ENCODE peak calls at places on chromosome 15, in seven cellular contexts. E is brain microvascular endothelial cell, O is RWPE2, F is left lung, X is GM12864, I is type B pancreatic cell, Z is GM10248. J is an unnamed sample.

GRCh38 chr15:56916825-56917477 is 1.5 kb upstream of the TCF12 start:
- DNase-seq in X (no peak), I (no peak), E (no peak), F (no peak), Z (no peak), O (no peak), J (no peak)

GRCh38 chr15:76150508-76150907 is 90.7 kb downstream of the TMEM266 start:
- DNase-seq in Z (no peak), E (no peak), O (no peak), F (no peak), X (no peak), I (no peak), J (no peak)

GRCh38 chr15:32698773-32699390 is 18.9 kb upstream of the GREM1 start:
- DNase-seq in Z (no peak), X (no peak), O (no peak), F (no peak), I (no peak), E (no peak), J (no peak)

GRCh38 chr15:39157902-39158301 is 423.0 kb upstream of the THBS1 start:
- DNase-seq in O (no peak), F (no peak), Z (no peak), X (no peak), E (no peak), I (no peak), J (no peak)

GRCh38 chr15:69313437-69314000 is 14.8 kb downstream of the PAQR5 start:
- DNase-seq in E (no peak), O (peak; percentile 64), Z (no peak), I (no peak), X (no peak), F (no peak), J (no peak)

GRCh38 chr15:45612790-45613415 is 21.9 kb upstream of the SQOR start:
- DNase-seq in F (no peak), Z (peak; percentile 37), O (no peak), X (no peak), E (peak; percentile 46), I (no peak), J (no peak)

GRCh38 chr15:80695911-80696651 is 971 bp downstream of the ABHD17C start:
- DNase-seq in O (no peak), I (no peak), F (no peak), Z (peak; percentile 27), X (no peak), E (no peak), J (no peak)

GRCh38 chr15:45581919-45582318 is 5.3 kb upstream of the BLOC1S6 start:
- DNase-seq in I (no peak), Z (no peak), E (no peak), F (no peak), X (no peak), O (no peak), J (no peak)

GRCh38 chr15:68821898-68822380 is 1.2 kb upstream of the ANP32A start:
- DNase-seq in O (no peak), Z (no peak), I (no peak), X (no peak), E (no peak), F (no peak), J (no peak)

GRCh38 chr15:89399390-89400120 is 64.9 kb upstream of the POLG start:
- DNase-seq in E (no peak), I (no peak), O (no peak), F (no peak), Z (peak; percentile 86), X (no peak), J (peak; percentile 92)

GRCh38 chr15:69280783-69281182 is 17.9 kb upstream of the PAQR5 start:
- DNase-seq in Z (no peak), F (no peak), I (no peak), X (no peak), O (no peak), E (no peak), J (no peak)

GRCh38 chr15:47685141-47685870 is 32.0 kb upstream of the SEMA6D start:
- DNase-seq in F (no peak), E (no peak), I (no peak), X (no peak), O (no peak), Z (no peak), J (no peak)

GRCh38 chr15:70530035-70530499 is 233.3 kb downstream of the UACA start:
- DNase-seq in Z (no peak), X (no peak), E (no peak), O (no peak), I (peak; percentile 53), F (no peak), J (no peak)

GRCh38 chr15:59309405-59309804 is 63.3 kb downstream of the MYO1E start:
- DNase-seq in O (no peak), E (no peak), Z (no peak), I (no peak), X (no peak), F (no peak), J (no peak)

GRCh38 chr15:57422113-57422754 is 45.9 kb downstream of the CGNL1 start:
- DNase-seq in X (no peak), F (no peak), I (no peak), E (no peak), O (no peak), Z (peak; percentile 20), J (no peak)

GRCh38 chr15:52727825-52728224 is 48.6 kb upstream of the ATOSA start:
- DNase-seq in F (no peak), Z (no peak), X (no peak), O (no peak), E (no peak), I (no peak), J (no peak)

GRCh38 chr15:71444866-71445590 is 329.8 kb downstream of the THSD4 start:
- DNase-seq in F (no peak), Z (no peak), O (peak; percentile 81), X (no peak), E (peak; percentile 50), I (no peak), J (no peak)

GRCh38 chr15:27481768-27482167 is 510.8 kb downstream of the GABRG3 start:
- DNase-seq in X (no peak), F (no peak), E (no peak), Z (no peak), I (no peak), O (no peak), J (no peak)

DNA sequence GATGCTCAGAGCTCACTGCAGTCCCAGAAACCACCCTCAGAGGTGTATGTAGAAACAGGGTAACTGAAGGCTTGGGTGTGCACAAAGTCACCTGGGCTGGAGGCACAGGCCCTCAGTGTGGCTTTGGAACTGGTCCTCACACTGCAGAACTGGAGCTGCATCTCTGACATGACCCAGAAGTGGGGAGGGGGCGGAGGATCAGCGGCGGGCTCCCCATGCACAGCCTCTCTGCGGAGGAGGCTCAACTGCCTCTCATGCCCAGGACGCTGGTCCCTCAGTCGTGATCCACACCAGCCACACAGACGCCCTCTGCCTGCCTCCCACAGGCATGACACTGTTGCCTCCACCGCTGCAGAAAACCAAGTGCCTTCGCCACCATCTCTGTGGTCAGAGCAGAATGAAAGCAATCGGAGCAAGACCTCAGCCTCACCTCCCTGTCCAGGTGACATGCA is 73.7 kb downstream of the TM2D3 start:
- DNase-seq in Z (peak; percentile 63), X (no peak), F (no peak), I (no peak), O (no peak), E (no peak), J (peak; percentile 47)
- TF ChIP-seq CTCF in Z (peak; percentile 38), X (peak; percentile 54), F (no peak), I (peak; percentile 66), O (peak; percentile 22), E (peak; percentile 72), J (peak; percentile 25)

DNA sequence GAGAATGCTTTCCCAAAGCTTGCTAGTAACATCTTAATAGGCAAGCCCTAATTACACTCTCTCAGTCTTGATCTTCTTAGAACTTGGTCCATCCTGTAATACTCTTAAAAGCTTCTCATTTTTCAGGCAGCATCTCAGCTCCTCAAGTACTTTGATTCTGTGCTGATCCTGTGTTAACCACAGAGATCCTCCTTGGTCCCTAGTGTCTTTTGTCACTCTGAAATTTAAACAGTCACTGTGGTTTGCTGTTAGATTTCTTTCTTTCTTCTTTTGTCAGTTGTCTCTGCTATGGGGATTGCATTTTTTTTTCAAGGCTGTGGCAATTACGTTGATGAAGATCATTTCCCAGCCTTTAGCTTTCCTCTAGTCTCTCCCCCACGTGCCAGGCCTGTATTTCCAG is 26.0 kb upstream of the UBE3A start:
- DNase-seq in E (no peak), I (no peak), X (no peak), F (no peak), Z (no peak), O (no peak), J (no peak)
- TF ChIP-seq CTCF in E (no peak), I (no peak), X (no peak), F (no peak), Z (no peak), O (no peak), J (no peak)

GRCh38 chr15:24039683-24040082 is 352.6 kb upstream of the NDN start:
- DNase-seq in X (no peak), E (no peak), I (no peak), O (no peak), F (no peak), Z (no peak), J (no peak)
- TF ChIP-seq CTCF in X (no peak), E (no peak), I (peak; percentile 18), O (peak; percentile 44), F (no peak), Z (no peak), J (no peak)

GRCh38 chr15:78739996-78740903 is 71.0 kb downstream of the ADAMTS7 start:
- DNase-seq in I (peak; percentile 75), X (peak; percentile 19), Z (peak; percentile 41), F (no peak), O (peak; percentile 79), E (peak; percentile 39), J (no peak)
- TF ChIP-seq CTCF in I (peak; percentile 56), X (peak; percentile 76), Z (peak; percentile 57), F (peak; percentile 14), O (peak; percentile 58), E (peak; percentile 75), J (peak; percentile 51)

GRCh38 chr15:34065261-34065660 is 26.3 kb upstream of the AVEN start:
- DNase-seq in E (no peak), Z (no peak), O (no peak), I (no peak), X (no peak), F (no peak), J (no peak)

GRCh38 chr15:34065941-34066340 is 26.9 kb upstream of the AVEN start:
- DNase-seq in I (no peak), F (no peak), O (no peak), Z (no peak), X (no peak), E (no peak), J (no peak)

GRCh38 chr15:34064443-34064842 is 25.4 kb upstream of the AVEN start:
- DNase-seq in I (no peak), O (no peak), X (no peak), E (no peak), F (no peak), Z (no peak), J (no peak)

DNA sequence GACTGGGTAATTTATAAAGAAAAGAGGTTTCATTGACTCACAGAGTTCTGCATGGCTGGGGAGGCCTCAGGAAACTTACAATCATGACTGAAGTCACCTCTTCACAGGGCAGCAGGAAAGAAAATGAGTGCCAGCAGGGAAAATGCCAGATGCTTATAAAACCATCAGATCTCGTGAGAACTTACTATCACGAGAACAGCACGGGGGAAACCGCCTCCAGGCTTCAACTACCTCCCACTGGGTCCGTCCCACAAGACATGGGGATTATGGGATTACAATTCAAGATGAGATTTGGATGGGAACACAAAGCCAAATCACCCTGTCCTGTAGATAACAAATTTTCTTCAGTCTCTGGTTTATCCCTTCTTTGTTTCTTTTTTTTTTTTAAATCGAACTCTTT is 31.0 kb upstream of the AVEN start:
- DNase-seq in X (no peak), E (no peak), Z (no peak), F (no peak), I (no peak), O (no peak), J (no peak)
- TF ChIP-seq CTCF in X (no peak), E (no peak), Z (no peak), F (no peak), I (no peak), O (no peak), J (no peak)

GRCh38 chr15:86001200-86001599 is 78.5 kb upstream of the AGBL1 start:
- DNase-seq in F (no peak), I (no peak), Z (no peak), O (no peak), E (no peak), X (no peak), J (no peak)
- TF ChIP-seq CTCF in F (no peak), I (no peak), Z (no peak), O (peak; percentile 26), E (no peak), X (no peak), J (no peak)